ENCODE peak calls at places on chromosomes 2 and 18, in six cellular contexts. N, Q, M, C, Y and P are unnamed samples.

GRCh38 chr2:216696751-216697560 is 1.6 kb upstream of the IGFBP5 start:
- DNase-seq in N (no peak), Q (peak; percentile 71), M (peak; percentile 33), C (peak; percentile 73), Y (no peak), P (no peak)

GRCh38 chr18:8811115-8811514 is 105.8 kb downstream of the MTCL1 start:
- DNase-seq in N (no peak), Q (no peak), M (peak; percentile 45), C (no peak), Y (no peak), P (no peak)

GRCh38 chr2:178512491-178512890 is 32.2 kb downstream of the PLEKHA3 start:
- DNase-seq in N (no peak), Q (peak; percentile 29), M (no peak), C (no peak), Y (no peak), P (peak; percentile 63)

GRCh38 chr2:42973771-42974170 is 181.4 kb upstream of the HAAO start:
- DNase-seq in N (no peak), Q (no peak), M (no peak), C (peak; percentile 47), Y (no peak), P (no peak)

GRCh38 chr2:19357383-19358241 is 811 bp downstream of the OSR1 start:
- DNase-seq in N (no peak), Q (peak; percentile 57), M (no peak), C (peak; percentile 52), Y (peak; percentile 64), P (no peak)

GRCh38 chr2:99106905-99107304 is 34.6 kb upstream of the C2orf15 start:
- DNase-seq in N (no peak), Q (no peak), M (no peak), C (no peak), Y (no peak), P (no peak)

GRCh38 chr18:32440478-32440877 is 30.2 kb downstream of the GAREM1 start:
- DNase-seq in N (no peak), Q (no peak), M (no peak), C (no peak), Y (no peak), P (no peak)

GRCh38 chr2:12440731-12441130 is 276.0 kb upstream of the TRIB2 start:
- DNase-seq in N (no peak), Q (no peak), M (no peak), C (no peak), Y (no peak), P (peak; percentile 42)

GRCh38 chr2:121479882-121480522 is 50.7 kb upstream of the RNU4ATAC start:
- DNase-seq in N (peak; percentile 49), Q (no peak), M (no peak), C (no peak), Y (peak; percentile 58), P (no peak)

GRCh38 chr2:59276033-59276432 is 1034.9 kb upstream of the FANCL start:
- DNase-seq in N (peak; percentile 39), Q (no peak), M (no peak), C (no peak), Y (peak; percentile 65), P (no peak)

GRCh38 chr18:48920408-48921038 is 30.2 kb downstream of the SMAD7 start:
- DNase-seq in N (peak; percentile 28), Q (no peak), M (no peak), C (no peak), Y (no peak), P (no peak)

GRCh38 chr18:12059334-12060181 is 34.1 kb upstream of the ANKRD62 start:
- DNase-seq in N (no peak), Q (no peak), M (no peak), C (no peak), Y (no peak), P (no peak)

GRCh38 chr2:227388537-227389011 is 825 bp upstream of the SCYGR1 start:
- DNase-seq in N (no peak), Q (peak; percentile 98), M (peak; percentile 93), C (no peak), Y (no peak), P (no peak)

GRCh38 chr18:8696749-8697211 is 8.6 kb upstream of the MTCL1 start:
- DNase-seq in N (peak; percentile 70), Q (peak; percentile 48), M (peak; percentile 88), C (peak; percentile 62), Y (peak; percentile 95), P (peak; percentile 50)

GRCh38 chr2:46050489-46050888 is 246.7 kb upstream of the EPAS1 start:
- DNase-seq in N (no peak), Q (no peak), M (peak; percentile 10), C (no peak), Y (no peak), P (no peak)

GRCh38 chr2:161085041-161085598 is 75.1 kb upstream of the TANK start:
- DNase-seq in N (no peak), Q (peak; percentile 28), M (no peak), C (no peak), Y (no peak), P (no peak)

GRCh38 chr2:120013569-120014223 is 819 bp downstream of the EPB41L5 start:
- DNase-seq in N (peak; percentile 71), Q (no peak), M (peak; percentile 50), C (peak; percentile 15), Y (no peak), P (no peak)

GRCh38 chr18:22694954-22695353 is 238.2 kb upstream of the RBBP8 start:
- DNase-seq in N (peak; percentile 61), Q (peak; percentile 98), M (peak; percentile 82), C (peak; percentile 97), Y (no peak), P (no peak)

GRCh38 chr2:170999654-171000053 is 70.6 kb downstream of the GORASP2 start:
- DNase-seq in N (no peak), Q (no peak), M (no peak), C (no peak), Y (no peak), P (no peak)

GRCh38 chr18:39318008-39318407 is 1752.4 kb upstream of the CELF4 start:
- DNase-seq in N (no peak), Q (no peak), M (peak; percentile 1), C (no peak), Y (no peak), P (no peak)

GRCh38 chr18:13684546-13684945 is 41.8 kb downstream of the FAM210A start:
- DNase-seq in N (no peak), Q (no peak), M (no peak), C (no peak), Y (no peak), P (no peak)

GRCh38 chr18:9711361-9712129 is 3.4 kb downstream of the RAB31 start:
- DNase-seq in N (no peak), Q (no peak), M (peak; percentile 18), C (no peak), Y (no peak), P (no peak)

GRCh38 chr2:98650998-98651397 is 42.6 kb downstream of the UNC50 start:
- DNase-seq in N (no peak), Q (no peak), M (no peak), C (no peak), Y (no peak), P (no peak)

DNA sequence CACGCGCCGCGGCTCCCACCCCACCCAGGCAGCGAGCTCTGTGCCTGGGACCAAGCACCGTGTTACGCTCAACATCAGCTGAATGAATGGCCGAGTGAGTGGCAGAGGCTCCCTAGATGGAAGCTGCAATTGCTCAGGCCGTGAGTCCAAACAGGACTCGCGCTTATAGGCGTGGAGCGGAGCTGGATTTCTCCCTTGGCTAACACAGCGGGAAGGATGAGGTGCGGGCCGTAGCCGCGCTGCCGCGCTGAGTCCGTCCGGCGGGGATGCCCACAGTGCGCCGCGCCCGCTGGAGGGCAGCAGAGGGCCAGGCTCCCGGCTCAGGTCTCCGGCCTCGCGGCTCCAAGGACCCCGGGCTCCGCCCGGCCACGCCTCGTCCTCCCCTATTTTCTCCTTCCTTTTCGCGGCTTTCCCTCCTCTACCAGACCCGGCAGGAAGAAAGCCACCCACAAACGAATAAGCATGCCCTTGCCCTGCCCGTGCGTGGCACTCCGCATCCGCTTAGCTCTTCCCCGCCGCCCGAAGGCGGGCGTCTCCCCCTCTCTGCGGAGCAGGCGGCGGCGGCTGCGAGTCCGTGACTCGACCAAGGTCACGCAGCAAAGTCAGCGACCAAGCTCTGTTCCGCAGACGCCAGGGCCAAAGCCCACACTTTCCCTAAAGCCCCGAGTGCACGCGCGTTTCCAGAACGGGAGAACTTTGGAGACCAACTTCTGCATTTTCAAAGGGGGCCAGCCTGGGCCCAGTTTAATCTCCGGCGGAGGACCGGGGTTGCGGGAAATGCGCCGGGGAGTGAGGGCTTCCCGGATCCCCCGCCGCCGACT is 48.5 kb downstream of the KCNIP3 start:
- DNase-seq in N (peak; percentile 85), Q (peak; percentile 73), M (peak; percentile 78), C (peak; percentile 65), Y (peak; percentile 94), P (peak; percentile 70)
- H2AFZ ChIP-seq in N (no peak overlapping the region), Q (peak overlapping the region; percentile 95), M (peak overlapping the region; percentile 73), C (peak overlapping the region; percentile 77), Y (peak overlapping the region; percentile 17), P (peak overlapping the region; percentile 96)

GRCh38 chr2:37394986-37395555 is 50.6 kb downstream of the QPCT start:
- DNase-seq in N (no peak), Q (no peak), M (no peak), C (no peak), Y (no peak), P (no peak)

GRCh38 chr2:37390777-37391176 is 46.3 kb downstream of the QPCT start:
- DNase-seq in N (no peak), Q (no peak), M (no peak), C (no peak), Y (no peak), P (no peak)

GRCh38 chr2:37394263-37394662 is 49.8 kb downstream of the QPCT start:
- DNase-seq in N (no peak), Q (no peak), M (no peak), C (no peak), Y (peak; percentile 6), P (no peak)

GRCh38 chr2:37389984-37390765 is 45.7 kb downstream of the QPCT start:
- DNase-seq in N (peak; percentile 67), Q (peak; percentile 96), M (peak; percentile 82), C (peak; percentile 92), Y (peak; percentile 44), P (no peak)

DNA sequence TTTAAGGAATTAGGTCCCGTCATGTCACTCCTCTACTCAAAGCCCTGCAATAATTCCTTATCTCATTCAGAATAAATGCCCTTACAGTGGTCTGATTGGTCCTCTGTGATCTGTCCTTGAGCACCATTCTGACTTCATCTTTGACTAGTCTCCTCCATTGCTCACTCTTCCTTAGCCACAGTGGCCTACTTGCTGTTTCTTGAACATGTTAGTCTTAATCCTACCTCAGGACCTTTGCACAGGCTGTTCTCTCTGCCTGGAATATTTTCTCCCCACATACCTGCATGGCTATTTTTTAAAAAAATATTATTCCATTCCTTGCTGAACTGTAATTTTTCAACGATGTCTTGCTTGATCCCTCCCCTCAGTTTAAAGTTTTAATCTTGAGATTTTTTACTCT is 48.0 kb downstream of the QPCT start:
- DNase-seq in N (no peak), Q (no peak), M (no peak), C (no peak), Y (no peak), P (no peak)
- H2BK5ac ChIP-seq in N (no peak overlapping the region), Q (no peak overlapping the region), M (no peak overlapping the region), C (no peak overlapping the region), Y (no peak overlapping the region), P (no peak overlapping the region)

DNA sequence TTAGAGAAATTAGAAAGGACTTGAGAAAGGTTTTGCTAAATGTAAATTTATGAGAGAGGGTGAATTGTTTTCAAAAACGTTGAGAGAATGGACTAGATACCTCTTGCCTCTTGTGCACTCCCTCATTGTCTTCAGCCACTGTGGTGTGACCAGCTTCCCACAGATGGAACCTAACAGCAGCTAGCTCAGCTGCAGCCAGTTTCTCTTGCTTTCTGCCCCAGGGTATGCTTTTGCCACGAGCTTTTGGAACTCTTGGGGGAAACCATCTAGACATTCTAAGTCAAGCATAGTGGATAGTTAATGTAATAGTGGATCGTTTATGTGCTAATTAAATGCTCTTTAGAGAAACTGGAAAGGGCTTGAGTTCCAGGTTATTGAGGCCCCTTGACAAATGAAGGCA is 288.2 kb downstream of the CTNNA2 start:
- DNase-seq in N (no peak), Q (no peak), M (no peak), C (no peak), Y (no peak), P (no peak)
- H3K14ac ChIP-seq in N (no peak overlapping the region), Q (no peak overlapping the region), M (no peak overlapping the region), C (no peak overlapping the region), Y (no peak overlapping the region), P (no peak overlapping the region)

GRCh38 chr2:201798252-201798918 is 8.0 kb upstream of the CDK15 start:
- DNase-seq in N (no peak), Q (peak; percentile 96), M (peak; percentile 76), C (peak; percentile 81), Y (no peak), P (no peak)
- H2AFZ ChIP-seq in N (no peak overlapping the region), Q (no peak overlapping the region), M (no peak overlapping the region), C (no peak overlapping the region), Y (no peak overlapping the region), P (no peak overlapping the region)